ENCODE peak calls at places on chromosomes 2 and 18, in seven cellular contexts. B is cardiac muscle cell, T is brain microvascular endothelial cell, N is MM.1S, Y is astrocyte of the spinal cord, A is omental fat pad, Q is prostate gland. O is an unnamed sample.

GRCh38 chr2:223870840-223871618 is 33.6 kb upstream of the AP1S3 start:
- DNase-seq in B (no peak), T (no peak), N (no peak), Y (no peak), A (no peak), Q (no peak), O (no peak)

GRCh38 chr2:206858972-206859739 is 80.2 kb upstream of the CPO start:
- DNase-seq in B (no peak), T (no peak), N (peak; percentile 79), Y (peak; percentile 9), A (no peak), Q (no peak), O (no peak)

GRCh38 chr2:118750959-118751565 is 96.4 kb downstream of the EN1 start:
- DNase-seq in B (no peak), T (no peak), N (no peak), Y (peak; percentile 48), A (no peak), Q (no peak), O (no peak)

GRCh38 chr2:30588891-30589495 is 141.9 kb downstream of the LCLAT1 start:
- DNase-seq in B (no peak), T (no peak), N (no peak), Y (no peak), A (no peak), Q (no peak), O (no peak)

GRCh38 chr2:219542931-219543595 is 546 bp downstream of the CHPF start:
- DNase-seq in B (peak; percentile 73), T (peak; percentile 15), N (peak; percentile 45), Y (peak; percentile 32), A (no peak), Q (no peak), O (no peak)

GRCh38 chr2:44470151-44470550 is 108.4 kb downstream of the CAMKMT start:
- DNase-seq in B (no peak), T (no peak), N (no peak), Y (no peak), A (no peak), Q (no peak), O (no peak)

GRCh38 chr2:227407601-227408089 is 19.9 kb upstream of the SCYGR1 start:
- DNase-seq in B (no peak), T (no peak), N (no peak), Y (no peak), A (no peak), Q (no peak), O (no peak)

GRCh38 chr2:203887680-203888079 is 20.1 kb downstream of the CTLA4 start:
- DNase-seq in B (no peak), T (no peak), N (no peak), Y (no peak), A (no peak), Q (no peak), O (no peak)

GRCh38 chr2:61759718-61760117 is 94.1 kb downstream of the FAM161A start:
- DNase-seq in B (no peak), T (peak; percentile 49), N (no peak), Y (peak; percentile 71), A (no peak), Q (no peak), O (no peak)

GRCh38 chr2:96977631-96978195 is 8.7 kb downstream of the FAM178B start:
- DNase-seq in B (no peak), T (peak; percentile 18), N (no peak), Y (peak; percentile 28), A (no peak), Q (no peak), O (no peak)

GRCh38 chr2:95695613-95696012 is 103.8 kb downstream of the TRIM43 start:
- DNase-seq in B (no peak), T (no peak), N (no peak), Y (no peak), A (no peak), Q (no peak), O (no peak)

GRCh38 chr2:120239488-120240287 is 13.0 kb upstream of the RALB start:
- DNase-seq in B (no peak), T (peak; percentile 79), N (no peak), Y (peak; percentile 88), A (no peak), Q (no peak), O (no peak)

GRCh38 chr2:133062946-133063345 is 392.9 kb upstream of the LYPD1 start:
- DNase-seq in B (no peak), T (no peak), N (no peak), Y (no peak), A (no peak), Q (no peak), O (no peak)

GRCh38 chr2:197877038-197877437 is 72.6 kb downstream of the PLCL1 start:
- DNase-seq in B (no peak), T (no peak), N (no peak), Y (no peak), A (no peak), Q (no peak), O (no peak)

GRCh38 chr2:233189032-233189431 is 62.4 kb upstream of the ATG16L1 start:
- DNase-seq in B (no peak), T (no peak), N (no peak), Y (no peak), A (no peak), Q (no peak), O (no peak)

GRCh38 chr2:18047896-18048657 is 169.6 kb downstream of the KCNS3 start:
- DNase-seq in B (no peak), T (no peak), N (no peak), Y (no peak), A (no peak), Q (peak; percentile 51), O (no peak)

GRCh38 chr2:127032601-127033000 is 74.4 kb downstream of the BIN1 start:
- DNase-seq in B (no peak), T (no peak), N (no peak), Y (no peak), A (no peak), Q (no peak), O (no peak)

GRCh38 chr18:36186461-36187137 is 698 bp upstream of the MOCOS start:
- DNase-seq in B (no peak), T (no peak), N (no peak), Y (no peak), A (no peak), Q (no peak), O (peak; percentile 38)

DNA sequence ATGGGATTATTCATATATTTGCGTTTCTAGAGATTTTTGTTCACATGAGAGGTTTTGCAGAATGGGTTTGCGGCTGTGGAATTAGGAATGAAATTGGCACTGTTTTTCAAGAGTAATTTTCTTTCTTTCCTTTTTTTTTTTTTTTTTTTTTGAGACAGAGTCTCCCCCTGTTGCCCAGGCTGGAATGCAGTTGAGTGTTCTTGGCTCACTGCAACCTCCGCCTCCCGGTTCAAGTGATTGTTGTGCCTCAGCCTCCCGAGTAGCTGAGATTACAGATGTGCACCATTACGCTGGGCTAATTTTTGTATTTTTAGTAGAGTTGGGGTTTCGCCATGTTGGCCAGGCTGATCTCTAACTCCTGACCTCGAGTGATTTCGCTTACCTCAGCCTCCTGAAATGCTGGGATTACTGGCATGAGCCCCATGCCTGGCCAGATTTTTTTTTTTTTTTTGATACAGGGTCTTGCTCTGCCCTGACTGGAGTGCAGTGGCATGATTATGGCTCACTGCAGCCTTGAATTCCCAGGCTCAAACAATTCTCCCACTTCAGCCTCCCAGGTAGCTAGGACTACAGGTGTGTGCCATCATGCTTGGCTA is 65.3 kb downstream of the MIB1 start:
- DNase-seq in B (no peak), T (no peak), N (no peak), Y (no peak), A (no peak), Q (no peak), O (no peak)
- TF ChIP-seq CTCF in B (no peak), T (no peak), N (no peak), Y (no peak), A (no peak), Q (no peak), O (no peak)

DNA sequence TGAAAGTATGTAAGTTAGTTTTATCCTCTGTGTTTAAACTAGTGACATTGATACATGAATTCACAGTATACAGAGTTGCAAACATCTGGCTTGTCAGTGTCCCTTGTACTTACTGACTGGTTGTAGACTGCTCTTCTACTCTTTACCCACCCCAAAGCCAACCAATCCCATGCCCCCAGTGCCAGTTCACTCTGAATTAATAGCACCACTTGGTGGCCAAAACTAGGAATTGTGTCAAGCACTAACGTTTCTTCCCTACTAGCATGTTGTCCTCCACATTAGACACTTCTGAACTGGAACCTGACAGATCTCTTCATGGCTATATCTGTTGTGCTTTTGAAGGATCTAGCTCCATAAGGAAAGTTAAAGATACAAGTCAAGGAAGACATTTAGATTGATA is 27.2 kb upstream of the OTX1 start:
- DNase-seq in B (peak; percentile 49), T (peak; percentile 50), N (peak; percentile 27), Y (peak; percentile 39), A (no peak), Q (no peak), O (no peak)
- TF ChIP-seq CTCF in B (peak; percentile 46), T (peak; percentile 69), N (peak; percentile 42), Y (peak; percentile 37), A (no peak), Q (no peak), O (peak; percentile 16)

DNA sequence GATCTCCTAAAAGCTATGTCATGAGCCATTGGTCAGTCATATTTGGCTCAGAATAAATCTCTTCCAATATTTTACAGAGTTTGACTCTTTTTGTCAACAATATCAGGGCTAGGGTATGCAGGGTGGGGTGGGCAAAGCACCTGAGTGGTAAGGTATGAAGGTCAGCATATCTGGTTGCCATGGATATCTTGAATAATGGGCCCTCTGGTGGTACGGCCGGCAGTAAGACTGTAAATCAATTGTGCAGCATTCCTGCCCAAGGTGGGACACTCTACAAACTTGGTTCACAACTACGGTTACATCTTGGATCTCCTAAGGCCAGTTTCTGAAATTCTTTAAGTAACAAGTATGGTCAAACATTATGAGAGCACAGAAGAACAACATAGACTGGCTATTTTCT is 119.6 kb downstream of the SPOPL start:
- DNase-seq in B (no peak), T (no peak), N (no peak), Y (no peak), A (no peak), Q (no peak), O (no peak)
- TF ChIP-seq CTCF in B (no peak), T (no peak), N (no peak), Y (no peak), A (no peak), Q (no peak), O (no peak)

GRCh38 chr2:55776966-55777365 is 83.3 kb upstream of the PNPT1 start:
- DNase-seq in B (no peak), T (no peak), N (no peak), Y (no peak), A (no peak), Q (no peak), O (no peak)

GRCh38 chr2:55786286-55786685 is 92.6 kb upstream of the PNPT1 start:
- DNase-seq in B (no peak), T (no peak), N (no peak), Y (no peak), A (no peak), Q (no peak), O (no peak)

GRCh38 chr2:55779459-55780421 is 86.1 kb upstream of the PNPT1 start:
- DNase-seq in B (no peak), T (peak; percentile 66), N (peak; percentile 49), Y (peak; percentile 81), A (no peak), Q (peak; percentile 13), O (no peak)

GRCh38 chr2:55782528-55783173 is 89.0 kb upstream of the PNPT1 start:
- DNase-seq in B (no peak), T (no peak), N (no peak), Y (no peak), A (no peak), Q (no peak), O (no peak)

DNA sequence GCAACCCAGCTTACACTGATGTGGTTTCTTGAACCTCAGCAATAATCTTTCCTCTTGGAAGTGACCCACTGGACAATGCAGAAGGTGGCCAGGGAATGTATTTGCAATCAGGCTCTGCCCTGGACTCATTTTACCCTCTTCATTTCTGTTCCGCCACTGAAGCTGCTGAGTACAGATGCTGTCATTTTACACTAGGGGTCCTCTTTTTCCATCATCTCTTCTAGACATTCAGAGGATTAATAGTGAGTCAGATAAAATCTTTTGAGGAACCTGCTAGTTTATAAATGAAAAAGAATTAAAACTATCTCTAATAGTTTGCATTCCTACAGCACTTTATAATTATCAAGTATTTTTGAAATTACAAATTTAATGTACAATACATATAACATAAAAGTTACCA is 87.9 kb upstream of the PNPT1 start:
- DNase-seq in B (no peak), T (no peak), N (no peak), Y (no peak), A (no peak), Q (no peak), O (no peak)
- TF ChIP-seq CTCF in B (no peak), T (peak; percentile 28), N (no peak), Y (peak; percentile 11), A (no peak), Q (no peak), O (no peak)